ENCODE peak calls at places on chromosomes 2 and 18, in five cellular contexts. S is A549, V is heart left ventricle, K is tibial nerve, X is testis. L is an unnamed sample.

GRCh38 chr2:54422072-54422581 is 34.0 kb upstream of the SPTBN1 start:
- DNase-seq in K (no peak), V (no peak), X (no peak), S (no peak), L (no peak)

GRCh38 chr18:12595571-12596255 is 62.2 kb downstream of the SPIRE1 start:
- DNase-seq in V (no peak), K (no peak), S (no peak), X (no peak), L (no peak)

GRCh38 chr2:186543561-186544131 is 46.2 kb upstream of the ITGAV start:
- DNase-seq in K (no peak), V (no peak), X (no peak), S (peak; percentile 49), L (no peak)

GRCh38 chr2:68721482-68722071 is 13.0 kb upstream of the ARHGAP25 start:
- DNase-seq in X (no peak), S (no peak), V (no peak), K (no peak), L (peak; percentile 46)

GRCh38 chr2:70962211-70962884 is 16.1 kb upstream of the ANKRD53 start:
- DNase-seq in S (no peak), X (peak; percentile 6), K (no peak), V (no peak), L (no peak)

GRCh38 chr2:168907940-168908662 is 7.0 kb downstream of the G6PC2 start:
- DNase-seq in X (no peak), K (no peak), V (no peak), S (no peak), L (no peak)

GRCh38 chr2:10733980-10734379 is 12.6 kb downstream of the ATP6V1C2 start:
- DNase-seq in V (no peak), S (no peak), K (no peak), X (no peak), L (no peak)

GRCh38 chr2:143878131-143878530 is 641.8 kb downstream of the ZEB2 start:
- DNase-seq in K (no peak), S (no peak), V (no peak), X (no peak), L (no peak)

GRCh38 chr2:189592353-189592984 is 11.9 kb upstream of the SLC40A1 start:
- DNase-seq in K (no peak), X (no peak), S (no peak), V (no peak), L (no peak)

GRCh38 chr2:189594305-189594704 is 13.7 kb upstream of the SLC40A1 start:
- DNase-seq in K (no peak), V (no peak), X (no peak), S (no peak), L (no peak)

GRCh38 chr2:189587771-189588170 is 7.2 kb upstream of the SLC40A1 start:
- DNase-seq in S (no peak), V (no peak), K (no peak), X (no peak), L (no peak)

GRCh38 chr2:189595412-189595811 is 14.8 kb upstream of the SLC40A1 start:
- DNase-seq in K (no peak), S (no peak), V (no peak), X (no peak), L (no peak)

GRCh38 chr2:189593115-189593514 is 12.5 kb upstream of the SLC40A1 start:
- DNase-seq in K (no peak), X (no peak), S (no peak), V (no peak), L (no peak)
- H3K4me1 ChIP-seq in K (no peaks in the 10 kb centered on the region), X (no peaks in the 10 kb centered on the region), S (no peaks in the 10 kb centered on the region), V (no peaks in the 10 kb centered on the region), L (no peaks in the 10 kb centered on the region)

GRCh38 chr2:135987441-135987840 is 2.0 kb upstream of the DARS1 start:
- DNase-seq in V (no peak), X (no peak), K (no peak), S (no peak), L (no peak)

GRCh38 chr2:135985018-135985825 is at the start of gene DARS1:
- DNase-seq in K (peak; percentile 79), V (peak; percentile 97), S (peak; percentile 94), X (peak; percentile 96), L (no peak)

GRCh38 chr2:135984199-135985017 is 1.0 kb downstream of the DARS1 start:
- DNase-seq in V (no peak), X (no peak), S (no peak), K (no peak), L (no peak)

GRCh38 chr2:135986507-135986906 is 1.1 kb upstream of the DARS1 start:
- DNase-seq in K (no peak), X (no peak), V (no peak), S (no peak), L (no peak)

DNA sequence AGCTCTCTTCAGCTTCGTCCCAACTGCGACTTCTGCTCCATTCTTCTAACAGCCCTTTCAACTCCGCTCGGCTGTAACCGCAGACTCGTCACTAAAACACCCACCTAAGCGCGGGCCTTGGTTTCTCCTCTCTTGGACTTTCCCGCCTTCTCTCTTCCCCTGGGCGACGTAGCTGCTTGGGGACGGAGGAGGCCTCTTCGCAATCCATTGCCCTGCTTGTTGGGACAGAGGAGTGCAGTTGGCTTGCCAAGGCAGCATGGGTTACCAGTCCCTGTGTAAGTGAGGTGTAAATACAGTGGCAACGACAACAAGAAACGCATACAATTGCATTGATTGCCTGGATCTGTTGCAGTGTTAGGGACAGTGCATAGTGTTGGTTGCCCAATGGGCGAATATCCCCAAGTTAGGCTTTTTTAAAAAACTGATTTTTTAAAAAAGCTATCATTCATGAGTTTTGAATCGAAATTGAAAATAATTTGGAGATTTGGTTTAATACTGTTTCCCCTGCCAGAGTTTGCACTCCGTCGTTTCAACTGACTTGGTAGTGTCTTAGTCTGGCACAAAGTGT is 484 bp upstream of the DARS1 start:
- DNase-seq in S (no peak), X (no peak), V (no peak), K (no peak), L (no peak)
- TF ChIP-seq POLR2A in S (no peak), X (no peak), V (no peak), K (no peak), L (no peak)

GRCh38 chr2:137655812-137656211 is 308.5 kb upstream of the HNMT start:
- DNase-seq in S (no peak), X (no peak), V (no peak), K (no peak), L (no peak)

GRCh38 chr2:137658433-137658832 is 305.8 kb upstream of the HNMT start:
- DNase-seq in K (no peak), S (no peak), X (no peak), V (no peak), L (no peak)

GRCh38 chr2:137654046-137654445 is 310.2 kb upstream of the HNMT start:
- DNase-seq in X (no peak), K (no peak), V (no peak), S (no peak), L (no peak)

GRCh38 chr2:137659616-137660015 is 304.7 kb upstream of the HNMT start:
- DNase-seq in S (peak; percentile 1), V (no peak), K (no peak), X (peak; percentile 18), L (no peak)
- TF ChIP-seq CTCF in S (no peak), V (no peak), K (no peak), X (no peak), L (no peak)

DNA sequence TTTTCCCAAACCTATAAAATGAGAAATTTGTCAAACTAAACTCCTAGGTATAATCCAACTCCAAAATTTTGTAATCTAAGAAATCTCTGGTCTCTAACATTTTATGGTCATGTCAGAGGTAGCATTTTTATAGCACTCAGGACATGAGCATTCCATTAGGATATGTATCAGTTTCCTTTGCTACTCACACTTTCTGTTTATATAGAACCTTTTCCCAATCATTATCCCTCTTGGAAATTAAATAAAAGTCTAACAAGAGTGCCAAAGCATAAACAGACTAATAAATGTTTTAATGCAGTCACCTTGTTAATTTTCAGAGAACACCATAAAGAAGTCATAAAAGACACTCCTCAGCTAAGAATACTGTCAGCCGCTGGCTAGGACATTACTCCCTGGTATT is 300.0 kb upstream of the CWC22 start:
- DNase-seq in S (no peak), V (no peak), X (no peak), K (no peak), L (no peak)
- H3K4me1 ChIP-seq in S (no peaks in the 10 kb centered on the region), V (no peaks in the 10 kb centered on the region), X (no peaks in the 10 kb centered on the region), K (no peaks in the 10 kb centered on the region), L (no peaks in the 10 kb centered on the region)